ENCODE peak calls at places on chromosome 3, in eight cellular contexts. One of them, this sample, is unnamed.

GRCh38 chr3:16509721-16510619 is 3.5 kb downstream of the RFTN1 start:
- DNase-seq in GM10248: peak
- DNase-seq in foreskin fibroblast: no peak
- DNase-seq in cardiac fibroblast: no peak
- DNase-seq in psoas muscle: no peak
- DNase-seq in glutamatergic neuron: no peak
- DNase-seq in fibroblast of lung: no peak
- DNase-seq in IMR-90: no peak
- DNase-seq in this sample: peak

GRCh38 chr3:119175869-119176756 is 2.7 kb downstream of the UPK1B start:
- DNase-seq in GM10248: no peak
- DNase-seq in foreskin fibroblast: peak
- DNase-seq in cardiac fibroblast: peak
- DNase-seq in psoas muscle: peak
- DNase-seq in glutamatergic neuron: no peak
- DNase-seq in fibroblast of lung: no peak
- DNase-seq in IMR-90: peak
- DNase-seq in this sample: no peak

GRCh38 chr3:123390865-123391613 is 57.9 kb downstream of the ADCY5 start:
- DNase-seq in GM10248: no peak
- DNase-seq in foreskin fibroblast: peak
- DNase-seq in cardiac fibroblast: no peak
- DNase-seq in psoas muscle: peak
- DNase-seq in glutamatergic neuron: no peak
- DNase-seq in fibroblast of lung: no peak
- DNase-seq in IMR-90: no peak
- DNase-seq in this sample: no peak

GRCh38 chr3:25456723-25457122 is 28.7 kb downstream of the RARB start:
- DNase-seq in GM10248: no peak
- DNase-seq in foreskin fibroblast: no peak
- DNase-seq in cardiac fibroblast: no peak
- DNase-seq in psoas muscle: no peak
- DNase-seq in glutamatergic neuron: no peak
- DNase-seq in fibroblast of lung: no peak
- DNase-seq in IMR-90: no peak
- DNase-seq in this sample: no peak

GRCh38 chr3:100086401-100086800 is 27.9 kb downstream of the FILIP1L start:
- DNase-seq in GM10248: no peak
- DNase-seq in foreskin fibroblast: peak
- DNase-seq in cardiac fibroblast: no peak
- DNase-seq in psoas muscle: no peak
- DNase-seq in glutamatergic neuron: no peak
- DNase-seq in fibroblast of lung: no peak
- DNase-seq in IMR-90: no peak
- DNase-seq in this sample: no peak

GRCh38 chr3:106086636-106087035 is 217.8 kb upstream of the CBLB start:
- DNase-seq in GM10248: no peak
- DNase-seq in foreskin fibroblast: no peak
- DNase-seq in cardiac fibroblast: no peak
- DNase-seq in psoas muscle: no peak
- DNase-seq in glutamatergic neuron: no peak
- DNase-seq in fibroblast of lung: no peak
- DNase-seq in IMR-90: no peak
- DNase-seq in this sample: no peak

GRCh38 chr3:185470323-185470722 is 28.5 kb downstream of the TMEM41A start:
- DNase-seq in GM10248: no peak
- DNase-seq in foreskin fibroblast: no peak
- DNase-seq in cardiac fibroblast: no peak
- DNase-seq in psoas muscle: no peak
- DNase-seq in glutamatergic neuron: no peak
- DNase-seq in fibroblast of lung: no peak
- DNase-seq in IMR-90: no peak
- DNase-seq in this sample: no peak

GRCh38 chr3:111901617-111902016 is 42.6 kb downstream of the PHLDB2 start:
- DNase-seq in GM10248: no peak
- DNase-seq in foreskin fibroblast: no peak
- DNase-seq in cardiac fibroblast: no peak
- DNase-seq in psoas muscle: no peak
- DNase-seq in glutamatergic neuron: no peak
- DNase-seq in fibroblast of lung: peak
- DNase-seq in IMR-90: no peak
- DNase-seq in this sample: no peak

GRCh38 chr3:194003128-194004057 is 132.6 kb upstream of the HES1 start:
- DNase-seq in GM10248: peak
- DNase-seq in foreskin fibroblast: peak
- DNase-seq in cardiac fibroblast: peak
- DNase-seq in psoas muscle: peak
- DNase-seq in glutamatergic neuron: peak
- DNase-seq in fibroblast of lung: peak
- DNase-seq in IMR-90: peak
- DNase-seq in this sample: peak

GRCh38 chr3:115292131-115292530 is 145.0 kb upstream of the ZBTB20 start:
- DNase-seq in GM10248: no peak
- DNase-seq in foreskin fibroblast: no peak
- DNase-seq in cardiac fibroblast: no peak
- DNase-seq in psoas muscle: no peak
- DNase-seq in glutamatergic neuron: no peak
- DNase-seq in fibroblast of lung: no peak
- DNase-seq in IMR-90: no peak
- DNase-seq in this sample: no peak

GRCh38 chr3:139151530-139151929 is 106.8 kb upstream of the PRR23C start:
- DNase-seq in GM10248: no peak
- DNase-seq in foreskin fibroblast: no peak
- DNase-seq in cardiac fibroblast: no peak
- DNase-seq in psoas muscle: no peak
- DNase-seq in glutamatergic neuron: no peak
- DNase-seq in fibroblast of lung: no peak
- DNase-seq in IMR-90: no peak
- DNase-seq in this sample: no peak

GRCh38 chr3:197224034-197224444 is 74.4 kb downstream of the DLG1 start:
- DNase-seq in GM10248: peak
- DNase-seq in foreskin fibroblast: peak
- DNase-seq in cardiac fibroblast: peak
- DNase-seq in psoas muscle: no peak
- DNase-seq in glutamatergic neuron: no peak
- DNase-seq in fibroblast of lung: peak
- DNase-seq in IMR-90: peak
- DNase-seq in this sample: peak

GRCh38 chr3:194998948-194999347 is 272.0 kb downstream of the XXYLT1 start:
- DNase-seq in GM10248: no peak
- DNase-seq in foreskin fibroblast: no peak
- DNase-seq in cardiac fibroblast: no peak
- DNase-seq in psoas muscle: no peak
- DNase-seq in glutamatergic neuron: no peak
- DNase-seq in fibroblast of lung: no peak
- DNase-seq in IMR-90: no peak
- DNase-seq in this sample: no peak

GRCh38 chr3:32184187-32184730 is 54.2 kb upstream of the CMTM8 start:
- DNase-seq in GM10248: no peak
- DNase-seq in foreskin fibroblast: peak
- DNase-seq in cardiac fibroblast: peak
- DNase-seq in psoas muscle: no peak
- DNase-seq in glutamatergic neuron: no peak
- DNase-seq in fibroblast of lung: no peak
- DNase-seq in IMR-90: no peak
- DNase-seq in this sample: no peak

GRCh38 chr3:127135241-127136023 is 57.5 kb upstream of the PRR23E start:
- DNase-seq in GM10248: no peak
- DNase-seq in foreskin fibroblast: peak
- DNase-seq in cardiac fibroblast: peak
- DNase-seq in psoas muscle: peak
- DNase-seq in glutamatergic neuron: no peak
- DNase-seq in fibroblast of lung: no peak
- DNase-seq in IMR-90: peak
- DNase-seq in this sample: no peak

GRCh38 chr3:10198761-10199688 is 34.3 kb downstream of the IRAK2 start:
- DNase-seq in GM10248: peak
- DNase-seq in foreskin fibroblast: peak
- DNase-seq in cardiac fibroblast: peak
- DNase-seq in psoas muscle: no peak
- DNase-seq in glutamatergic neuron: no peak
- DNase-seq in fibroblast of lung: peak
- DNase-seq in IMR-90: peak
- DNase-seq in this sample: peak

GRCh38 chr3:139127101-139127500 is 82.4 kb upstream of the PRR23C start:
- DNase-seq in GM10248: no peak
- DNase-seq in foreskin fibroblast: peak
- DNase-seq in cardiac fibroblast: peak
- DNase-seq in psoas muscle: no peak
- DNase-seq in glutamatergic neuron: no peak
- DNase-seq in fibroblast of lung: peak
- DNase-seq in IMR-90: peak
- DNase-seq in this sample: no peak

DNA sequence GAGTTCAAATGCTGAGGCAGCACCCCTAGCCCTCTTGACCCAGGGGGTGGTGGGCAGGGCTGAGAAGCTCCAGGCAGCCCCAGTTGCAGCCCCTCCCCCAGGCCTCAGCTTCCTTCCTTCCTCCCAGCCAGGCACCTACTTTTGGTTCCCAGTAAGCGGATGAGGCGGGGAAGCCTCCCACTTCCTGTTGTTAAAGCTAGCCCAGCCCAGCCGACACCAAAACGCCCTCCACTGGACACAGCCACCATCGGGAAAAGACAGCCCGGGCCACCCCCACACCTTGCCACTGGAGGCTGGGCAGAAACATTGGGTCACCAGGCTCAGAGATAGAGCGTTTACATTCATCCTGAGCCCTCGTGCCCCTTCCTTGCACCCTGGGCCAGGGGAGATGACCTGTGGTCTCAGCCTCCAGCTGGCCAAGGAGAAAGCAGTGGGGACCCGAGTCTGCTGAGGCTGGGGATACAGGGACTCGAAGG is 3.5 kb downstream of the DUSP7 start:
- DNase-seq in GM10248: peak
- DNase-seq in foreskin fibroblast: peak
- DNase-seq in cardiac fibroblast: peak
- DNase-seq in psoas muscle: peak
- DNase-seq in glutamatergic neuron: no peak
- DNase-seq in fibroblast of lung: peak
- DNase-seq in IMR-90: peak
- DNase-seq in this sample: peak
- TF ChIP-seq CTCF in GM10248: peak
- TF ChIP-seq CTCF in foreskin fibroblast: peak
- TF ChIP-seq CTCF in cardiac fibroblast: peak
- TF ChIP-seq CTCF in psoas muscle: peak
- TF ChIP-seq CTCF in glutamatergic neuron: no peak
- TF ChIP-seq CTCF in fibroblast of lung: peak
- TF ChIP-seq CTCF in IMR-90: peak
- TF ChIP-seq CTCF in this sample: peak

GRCh38 chr3:72830452-72831217 is 17.6 kb downstream of the SHQ1 start:
- DNase-seq in GM10248: no peak
- DNase-seq in foreskin fibroblast: peak
- DNase-seq in cardiac fibroblast: peak
- DNase-seq in psoas muscle: no peak
- DNase-seq in glutamatergic neuron: no peak
- DNase-seq in fibroblast of lung: peak
- DNase-seq in IMR-90: peak
- DNase-seq in this sample: no peak
- TF ChIP-seq CTCF in GM10248: no peak
- TF ChIP-seq CTCF in foreskin fibroblast: no peak
- TF ChIP-seq CTCF in cardiac fibroblast: no peak
- TF ChIP-seq CTCF in psoas muscle: no peak
- TF ChIP-seq CTCF in glutamatergic neuron: no peak
- TF ChIP-seq CTCF in fibroblast of lung: no peak
- TF ChIP-seq CTCF in IMR-90: no peak
- TF ChIP-seq CTCF in this sample: no peak

DNA sequence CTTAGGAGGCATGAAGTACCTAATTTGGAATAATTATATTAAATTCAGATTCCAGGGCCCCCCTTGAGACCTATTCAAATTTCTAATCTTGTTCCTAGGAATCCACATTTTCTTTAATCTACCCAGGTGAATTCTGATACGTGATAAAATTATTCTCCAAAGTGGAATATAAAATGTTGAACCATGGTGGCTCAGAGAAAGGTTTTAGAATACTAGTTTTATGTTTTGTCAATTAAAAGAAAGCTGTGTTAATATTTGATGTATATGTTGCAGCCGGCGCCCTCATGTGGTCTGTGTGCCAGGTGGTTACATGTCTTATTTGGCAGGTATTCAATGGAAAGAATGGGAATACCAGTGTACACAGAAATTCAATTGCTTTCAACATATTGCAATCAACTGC is 321.8 kb downstream of the FEZF2 start:
- DNase-seq in GM10248: no peak
- DNase-seq in foreskin fibroblast: peak
- DNase-seq in cardiac fibroblast: peak
- DNase-seq in psoas muscle: no peak
- DNase-seq in glutamatergic neuron: peak
- DNase-seq in fibroblast of lung: peak
- DNase-seq in IMR-90: peak
- DNase-seq in this sample: no peak
- TF ChIP-seq CTCF in GM10248: no peak
- TF ChIP-seq CTCF in foreskin fibroblast: peak
- TF ChIP-seq CTCF in cardiac fibroblast: peak
- TF ChIP-seq CTCF in psoas muscle: no peak
- TF ChIP-seq CTCF in glutamatergic neuron: no peak
- TF ChIP-seq CTCF in fibroblast of lung: peak
- TF ChIP-seq CTCF in IMR-90: peak
- TF ChIP-seq CTCF in this sample: no peak

GRCh38 chr3:169604118-169604517 is 59.4 kb downstream of the MECOM start:
- DNase-seq in GM10248: no peak
- DNase-seq in foreskin fibroblast: no peak
- DNase-seq in cardiac fibroblast: no peak
- DNase-seq in psoas muscle: no peak
- DNase-seq in glutamatergic neuron: no peak
- DNase-seq in fibroblast of lung: no peak
- DNase-seq in IMR-90: no peak
- DNase-seq in this sample: no peak

GRCh38 chr3:169607909-169608308 is 55.6 kb downstream of the MECOM start:
- DNase-seq in GM10248: no peak
- DNase-seq in foreskin fibroblast: no peak
- DNase-seq in cardiac fibroblast: no peak
- DNase-seq in psoas muscle: no peak
- DNase-seq in glutamatergic neuron: no peak
- DNase-seq in fibroblast of lung: no peak
- DNase-seq in IMR-90: no peak
- DNase-seq in this sample: no peak

GRCh38 chr3:169602482-169602881 is 61.0 kb downstream of the MECOM start:
- DNase-seq in GM10248: no peak
- DNase-seq in foreskin fibroblast: no peak
- DNase-seq in cardiac fibroblast: no peak
- DNase-seq in psoas muscle: no peak
- DNase-seq in glutamatergic neuron: no peak
- DNase-seq in fibroblast of lung: no peak
- DNase-seq in IMR-90: no peak
- DNase-seq in this sample: no peak

GRCh38 chr3:169603661-169604060 is 59.9 kb downstream of the MECOM start:
- DNase-seq in GM10248: no peak
- DNase-seq in foreskin fibroblast: no peak
- DNase-seq in cardiac fibroblast: no peak
- DNase-seq in psoas muscle: no peak
- DNase-seq in glutamatergic neuron: no peak
- DNase-seq in fibroblast of lung: no peak
- DNase-seq in IMR-90: no peak
- DNase-seq in this sample: no peak

DNA sequence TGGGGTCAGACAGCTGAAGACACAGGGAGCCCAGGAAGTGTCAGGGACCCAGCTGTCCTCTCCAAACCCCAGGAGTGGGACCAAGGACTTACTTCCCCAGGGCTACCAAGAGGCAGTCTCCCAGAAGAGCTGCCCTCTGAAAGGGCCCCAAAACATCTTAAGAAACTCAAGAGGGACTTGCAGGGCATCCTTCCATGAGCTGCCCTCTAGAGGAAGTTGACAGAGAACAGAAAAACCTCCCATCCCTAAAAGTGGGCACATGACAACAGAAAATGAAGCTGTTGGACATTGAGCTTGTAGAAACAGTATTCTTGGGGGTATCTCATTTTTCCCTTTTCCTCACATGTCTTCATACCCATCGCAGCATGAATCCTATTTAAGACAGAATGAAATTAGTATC is 58.9 kb downstream of the MECOM start:
- DNase-seq in GM10248: no peak
- DNase-seq in foreskin fibroblast: peak
- DNase-seq in cardiac fibroblast: peak
- DNase-seq in psoas muscle: no peak
- DNase-seq in glutamatergic neuron: no peak
- DNase-seq in fibroblast of lung: peak
- DNase-seq in IMR-90: no peak
- DNase-seq in this sample: no peak
- TF ChIP-seq CTCF in GM10248: no peak
- TF ChIP-seq CTCF in foreskin fibroblast: peak
- TF ChIP-seq CTCF in cardiac fibroblast: peak
- TF ChIP-seq CTCF in psoas muscle: no peak
- TF ChIP-seq CTCF in glutamatergic neuron: no peak
- TF ChIP-seq CTCF in fibroblast of lung: peak
- TF ChIP-seq CTCF in IMR-90: peak
- TF ChIP-seq CTCF in this sample: no peak